ENCODE peak calls at places on chromosomes 13 and 19, in ten cellular contexts. V, K, A, R, B, Y, U, X, Z and T are unnamed samples.

GRCh38 chr19:45059258-45059965 is 16.9 kb downstream of the ZNF296 start:
- DNase-seq in V (peak), K (no peak), A (peak), R (peak), B (peak), Y (peak), U (peak), X (peak), Z (peak), T (peak)

GRCh38 chr13:32001392-32001768 is 30.2 kb upstream of the FRY start:
- DNase-seq in V (peak), K (no peak), A (no peak), R (no peak), B (no peak), Y (no peak), U (no peak), X (peak), Z (peak), T (no peak)

GRCh38 chr13:31012285-31013024 is 80.0 kb downstream of the TEX26 start:
- DNase-seq in V (no peak), K (no peak), A (no peak), R (no peak), B (no peak), Y (no peak), U (no peak), X (no peak), Z (peak), T (no peak)

GRCh38 chr19:11373885-11374448 is 499 bp upstream of the SWSAP1 start:
- DNase-seq in V (no peak), K (no peak), A (no peak), R (no peak), B (peak), Y (no peak), U (no peak), X (no peak), Z (peak), T (no peak)

GRCh38 chr19:53864308-53864836 is 3.3 kb upstream of the MYADM start:
- DNase-seq in V (peak), K (no peak), A (no peak), R (no peak), B (no peak), Y (no peak), U (no peak), X (no peak), Z (peak), T (peak)

GRCh38 chr19:33376423-33376822 is 2.9 kb downstream of the CEBPG start:
- DNase-seq in V (peak), K (peak), A (no peak), R (no peak), B (no peak), Y (no peak), U (no peak), X (peak), Z (peak), T (no peak)

GRCh38 chr13:26255717-26256277 is 1.9 kb downstream of the CDK8 start:
- DNase-seq in V (no peak), K (no peak), A (no peak), R (no peak), B (no peak), Y (no peak), U (no peak), X (no peak), Z (no peak), T (no peak)

GRCh38 chr13:34172048-34172447 is 354.1 kb downstream of the RFC3 start:
- DNase-seq in V (no peak), K (no peak), A (no peak), R (no peak), B (no peak), Y (no peak), U (no peak), X (no peak), Z (no peak), T (no peak)

GRCh38 chr13:112256716-112257497 is 119.2 kb upstream of the SPACA7 start:
- DNase-seq in V (no peak), K (no peak), A (no peak), R (no peak), B (no peak), Y (no peak), U (no peak), X (no peak), Z (no peak), T (no peak)

GRCh38 chr13:70784590-70784989 is 676.3 kb upstream of the KLHL1 start:
- DNase-seq in V (no peak), K (no peak), A (no peak), R (no peak), B (no peak), Y (no peak), U (no peak), X (no peak), Z (no peak), T (no peak)

GRCh38 chr13:41007359-41008118 is 11.6 kb downstream of the ELF1 start:
- DNase-seq in V (no peak), K (no peak), A (no peak), R (no peak), B (no peak), Y (no peak), U (no peak), X (no peak), Z (no peak), T (no peak)

GRCh38 chr13:77184455-77184854 is 142.4 kb downstream of the MYCBP2 start:
- DNase-seq in V (no peak), K (no peak), A (peak), R (no peak), B (peak), Y (no peak), U (peak), X (peak), Z (no peak), T (no peak)

GRCh38 chr19:13839193-13839937 is 37.6 kb upstream of the NANOS3 start:
- DNase-seq in V (peak), K (no peak), A (peak), R (no peak), B (peak), Y (peak), U (peak), X (no peak), Z (peak), T (no peak)